ENCODE peak calls at places on chromosomes 4 and X, in seven cellular contexts. One of them, this sample, is unnamed.

GRCh38 chr4:110196206-110196870 is 2.1 kb downstream of the ELOVL6 start:
- DNase-seq in left ventricle myocardium inferior: peak
- DNase-seq in CD8-positive, alpha-beta T cell: peak
- DNase-seq in GM23338: peak
- DNase-seq in CD4-positive, alpha-beta T cell: peak
- DNase-seq in testis: peak
- DNase-seq in ovary: peak
- DNase-seq in this sample: no peak

GRCh38 chr4:70473691-70474090 is 1.7 kb downstream of the MUC7 start:
- DNase-seq in left ventricle myocardium inferior: no peak
- DNase-seq in CD8-positive, alpha-beta T cell: no peak
- DNase-seq in GM23338: no peak
- DNase-seq in CD4-positive, alpha-beta T cell: no peak
- DNase-seq in testis: no peak
- DNase-seq in ovary: no peak
- DNase-seq in this sample: no peak

GRCh38 chr4:80005863-80006262 is 67.2 kb downstream of the ANTXR2 start:
- DNase-seq in left ventricle myocardium inferior: no peak
- DNase-seq in CD8-positive, alpha-beta T cell: no peak
- DNase-seq in GM23338: no peak
- DNase-seq in CD4-positive, alpha-beta T cell: no peak
- DNase-seq in testis: no peak
- DNase-seq in ovary: no peak
- DNase-seq in this sample: no peak

GRCh38 chrX:125778256-125778655 is 387.8 kb downstream of the DCAF12L2 start:
- DNase-seq in left ventricle myocardium inferior: no peak
- DNase-seq in CD8-positive, alpha-beta T cell: no peak
- DNase-seq in GM23338: no peak
- DNase-seq in CD4-positive, alpha-beta T cell: no peak
- DNase-seq in testis: no peak
- DNase-seq in ovary: no peak
- DNase-seq in this sample: no peak

GRCh38 chr4:145703850-145704528 is 24.0 kb downstream of the C4orf51 start:
- DNase-seq in left ventricle myocardium inferior: no peak
- DNase-seq in CD8-positive, alpha-beta T cell: no peak
- DNase-seq in GM23338: peak
- DNase-seq in CD4-positive, alpha-beta T cell: no peak
- DNase-seq in testis: no peak
- DNase-seq in ovary: no peak
- DNase-seq in this sample: no peak

GRCh38 chr4:7161721-7162214 is 30.6 kb upstream of the SORCS2 start:
- DNase-seq in left ventricle myocardium inferior: no peak
- DNase-seq in CD8-positive, alpha-beta T cell: no peak
- DNase-seq in GM23338: no peak
- DNase-seq in CD4-positive, alpha-beta T cell: no peak
- DNase-seq in testis: peak
- DNase-seq in ovary: peak
- DNase-seq in this sample: no peak

GRCh38 chrX:19990225-19990518 is 689 bp downstream of the BCLAF3 start:
- DNase-seq in left ventricle myocardium inferior: no peak
- DNase-seq in CD8-positive, alpha-beta T cell: peak
- DNase-seq in GM23338: no peak
- DNase-seq in CD4-positive, alpha-beta T cell: no peak
- DNase-seq in testis: no peak
- DNase-seq in ovary: no peak
- DNase-seq in this sample: no peak

GRCh38 chr4:92387459-92388069 is 83.8 kb downstream of the GRID2 start:
- DNase-seq in left ventricle myocardium inferior: no peak
- DNase-seq in CD8-positive, alpha-beta T cell: no peak
- DNase-seq in GM23338: peak
- DNase-seq in CD4-positive, alpha-beta T cell: no peak
- DNase-seq in testis: peak
- DNase-seq in ovary: no peak
- DNase-seq in this sample: no peak

GRCh38 chr4:1315838-1316536 is 26.3 kb downstream of the MAEA start:
- DNase-seq in left ventricle myocardium inferior: no peak
- DNase-seq in CD8-positive, alpha-beta T cell: no peak
- DNase-seq in GM23338: no peak
- DNase-seq in CD4-positive, alpha-beta T cell: no peak
- DNase-seq in testis: no peak
- DNase-seq in ovary: no peak
- DNase-seq in this sample: no peak

GRCh38 chrX:45769919-45770582 is 569.4 kb upstream of the DIPK2B start:
- DNase-seq in left ventricle myocardium inferior: peak
- DNase-seq in CD8-positive, alpha-beta T cell: peak
- DNase-seq in GM23338: no peak
- DNase-seq in CD4-positive, alpha-beta T cell: no peak
- DNase-seq in testis: peak
- DNase-seq in ovary: peak
- DNase-seq in this sample: peak

GRCh38 chr4:169147217-169147616 is 123.5 kb downstream of the SH3RF1 start:
- DNase-seq in left ventricle myocardium inferior: no peak
- DNase-seq in CD8-positive, alpha-beta T cell: no peak
- DNase-seq in GM23338: no peak
- DNase-seq in CD4-positive, alpha-beta T cell: no peak
- DNase-seq in testis: no peak
- DNase-seq in ovary: no peak
- DNase-seq in this sample: no peak

GRCh38 chr4:11428161-11428700 is 463 bp downstream of the HS3ST1 start:
- DNase-seq in left ventricle myocardium inferior: no peak
- DNase-seq in CD8-positive, alpha-beta T cell: no peak
- DNase-seq in GM23338: peak
- DNase-seq in CD4-positive, alpha-beta T cell: no peak
- DNase-seq in testis: no peak
- DNase-seq in ovary: peak
- DNase-seq in this sample: no peak

GRCh38 chr4:105998210-105998609 is 102.9 kb downstream of the NPNT start:
- DNase-seq in left ventricle myocardium inferior: no peak
- DNase-seq in CD8-positive, alpha-beta T cell: no peak
- DNase-seq in GM23338: no peak
- DNase-seq in CD4-positive, alpha-beta T cell: no peak
- DNase-seq in testis: no peak
- DNase-seq in ovary: no peak
- DNase-seq in this sample: no peak

GRCh38 chrX:38717871-38718270 is 83.4 kb upstream of the MID1IP1 start:
- DNase-seq in left ventricle myocardium inferior: no peak
- DNase-seq in CD8-positive, alpha-beta T cell: no peak
- DNase-seq in GM23338: peak
- DNase-seq in CD4-positive, alpha-beta T cell: no peak
- DNase-seq in testis: peak
- DNase-seq in ovary: no peak
- DNase-seq in this sample: no peak
- TF ChIP-seq CTCF in left ventricle myocardium inferior: peak
- TF ChIP-seq CTCF in CD8-positive, alpha-beta T cell: no peak
- TF ChIP-seq CTCF in GM23338: peak
- TF ChIP-seq CTCF in CD4-positive, alpha-beta T cell: no peak
- TF ChIP-seq CTCF in testis: peak
- TF ChIP-seq CTCF in ovary: no peak
- TF ChIP-seq CTCF in this sample: no peak

GRCh38 chrX:150564838-150565237 is 3.6 kb upstream of the MTM1 start:
- DNase-seq in left ventricle myocardium inferior: no peak
- DNase-seq in CD8-positive, alpha-beta T cell: no peak
- DNase-seq in GM23338: no peak
- DNase-seq in CD4-positive, alpha-beta T cell: no peak
- DNase-seq in testis: no peak
- DNase-seq in ovary: no peak
- DNase-seq in this sample: no peak

GRCh38 chrX:150567645-150568319 is 639 bp upstream of the MTM1 start:
- DNase-seq in left ventricle myocardium inferior: no peak
- DNase-seq in CD8-positive, alpha-beta T cell: no peak
- DNase-seq in GM23338: no peak
- DNase-seq in CD4-positive, alpha-beta T cell: no peak
- DNase-seq in testis: no peak
- DNase-seq in ovary: no peak
- DNase-seq in this sample: no peak

GRCh38 chrX:150568320-150569154 is at the start of gene MTM1:
- DNase-seq in left ventricle myocardium inferior: peak
- DNase-seq in CD8-positive, alpha-beta T cell: peak
- DNase-seq in GM23338: peak
- DNase-seq in CD4-positive, alpha-beta T cell: peak
- DNase-seq in testis: peak
- DNase-seq in ovary: peak
- DNase-seq in this sample: peak

GRCh38 chrX:150565551-150565950 is 2.9 kb upstream of the MTM1 start:
- DNase-seq in left ventricle myocardium inferior: no peak
- DNase-seq in CD8-positive, alpha-beta T cell: no peak
- DNase-seq in GM23338: peak
- DNase-seq in CD4-positive, alpha-beta T cell: no peak
- DNase-seq in testis: no peak
- DNase-seq in ovary: no peak
- DNase-seq in this sample: no peak

GRCh38 chrX:150566734-150567182 is 1.7 kb upstream of the MTM1 start:
- DNase-seq in left ventricle myocardium inferior: no peak
- DNase-seq in CD8-positive, alpha-beta T cell: no peak
- DNase-seq in GM23338: peak
- DNase-seq in CD4-positive, alpha-beta T cell: no peak
- DNase-seq in testis: no peak
- DNase-seq in ovary: no peak
- DNase-seq in this sample: no peak
- H3K27ac ChIP-seq in left ventricle myocardium inferior: no peak
- H3K27ac ChIP-seq in CD8-positive, alpha-beta T cell: no peak
- H3K27ac ChIP-seq in GM23338: peak
- H3K27ac ChIP-seq in CD4-positive, alpha-beta T cell: no peak
- H3K27ac ChIP-seq in testis: no peak
- H3K27ac ChIP-seq in ovary: no peak
- H3K27ac ChIP-seq in this sample: no peak

DNA sequence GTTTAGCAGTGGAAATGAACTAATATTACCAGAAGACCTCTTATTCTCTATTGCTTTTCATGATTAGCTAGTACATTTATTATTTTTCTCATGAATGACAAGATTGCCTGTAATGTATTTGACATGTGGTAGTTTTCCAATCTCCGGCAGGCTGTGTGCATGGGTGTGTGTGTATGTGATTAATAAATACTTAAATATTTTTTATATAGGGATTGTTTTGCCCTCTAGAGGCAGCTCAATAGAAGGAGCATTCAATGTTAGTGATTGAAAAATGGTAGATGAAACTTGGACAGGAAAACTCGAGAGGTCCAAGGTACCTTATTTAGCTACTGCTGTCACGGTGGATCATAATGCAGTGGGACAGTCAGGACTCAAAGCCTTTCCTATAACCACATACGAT is 457.6 kb downstream of the IL1RAPL1 start:
- DNase-seq in left ventricle myocardium inferior: no peak
- DNase-seq in CD8-positive, alpha-beta T cell: no peak
- DNase-seq in GM23338: no peak
- DNase-seq in CD4-positive, alpha-beta T cell: no peak
- DNase-seq in testis: no peak
- DNase-seq in ovary: no peak
- DNase-seq in this sample: no peak
- TF ChIP-seq CTCF in left ventricle myocardium inferior: peak
- TF ChIP-seq CTCF in CD8-positive, alpha-beta T cell: no peak
- TF ChIP-seq CTCF in GM23338: no peak
- TF ChIP-seq CTCF in CD4-positive, alpha-beta T cell: no peak
- TF ChIP-seq CTCF in testis: no peak
- TF ChIP-seq CTCF in ovary: no peak
- TF ChIP-seq CTCF in this sample: no peak

GRCh38 chr4:114780205-114780604 is 181.6 kb downstream of the UGT8 start:
- DNase-seq in left ventricle myocardium inferior: no peak
- DNase-seq in CD8-positive, alpha-beta T cell: no peak
- DNase-seq in GM23338: peak
- DNase-seq in CD4-positive, alpha-beta T cell: no peak
- DNase-seq in testis: peak
- DNase-seq in ovary: no peak
- DNase-seq in this sample: no peak

GRCh38 chr4:114785570-114785969 is 187.0 kb downstream of the UGT8 start:
- DNase-seq in left ventricle myocardium inferior: no peak
- DNase-seq in CD8-positive, alpha-beta T cell: no peak
- DNase-seq in GM23338: no peak
- DNase-seq in CD4-positive, alpha-beta T cell: no peak
- DNase-seq in testis: no peak
- DNase-seq in ovary: no peak
- DNase-seq in this sample: no peak

DNA sequence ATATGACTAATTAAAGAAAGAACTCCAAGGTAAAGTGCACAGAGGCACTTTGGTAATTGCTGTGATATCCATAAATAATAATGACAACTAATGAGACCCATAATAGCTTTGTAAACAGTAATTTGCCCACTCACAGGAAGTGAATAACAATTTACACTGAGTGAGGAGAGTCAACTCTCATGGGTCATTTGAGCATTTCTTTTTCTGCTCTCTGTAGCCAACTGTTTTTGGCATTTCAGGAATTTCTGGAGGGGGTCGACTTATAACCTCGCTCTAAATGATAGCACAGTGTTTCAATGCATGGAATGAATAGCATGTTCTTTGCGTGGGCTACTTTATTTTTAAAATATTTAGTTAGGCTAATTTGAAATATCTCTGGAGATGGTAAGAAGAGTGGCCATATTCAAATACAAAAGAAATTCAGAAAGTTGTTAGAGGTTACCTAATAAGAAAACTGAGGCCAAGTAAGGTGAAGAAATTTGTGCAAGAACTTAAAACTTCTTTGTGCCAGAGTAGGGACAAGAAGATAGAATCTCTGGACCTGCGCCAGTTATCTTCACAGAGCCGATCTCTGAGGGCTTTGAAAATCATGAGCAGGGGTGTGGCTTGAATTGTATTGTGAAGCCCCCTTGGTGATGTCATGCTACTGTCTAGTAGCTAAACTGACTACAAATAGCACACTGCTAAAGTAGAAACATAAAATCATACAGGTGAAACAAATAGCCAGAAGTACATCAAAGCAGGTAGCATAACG is 184.4 kb downstream of the UGT8 start:
- DNase-seq in left ventricle myocardium inferior: no peak
- DNase-seq in CD8-positive, alpha-beta T cell: no peak
- DNase-seq in GM23338: peak
- DNase-seq in CD4-positive, alpha-beta T cell: no peak
- DNase-seq in testis: no peak
- DNase-seq in ovary: no peak
- DNase-seq in this sample: no peak
- H3K27ac ChIP-seq in left ventricle myocardium inferior: no peak
- H3K27ac ChIP-seq in CD8-positive, alpha-beta T cell: no peak
- H3K27ac ChIP-seq in GM23338: peak
- H3K27ac ChIP-seq in CD4-positive, alpha-beta T cell: no peak
- H3K27ac ChIP-seq in testis: no peak
- H3K27ac ChIP-seq in ovary: no peak
- H3K27ac ChIP-seq in this sample: no peak

DNA sequence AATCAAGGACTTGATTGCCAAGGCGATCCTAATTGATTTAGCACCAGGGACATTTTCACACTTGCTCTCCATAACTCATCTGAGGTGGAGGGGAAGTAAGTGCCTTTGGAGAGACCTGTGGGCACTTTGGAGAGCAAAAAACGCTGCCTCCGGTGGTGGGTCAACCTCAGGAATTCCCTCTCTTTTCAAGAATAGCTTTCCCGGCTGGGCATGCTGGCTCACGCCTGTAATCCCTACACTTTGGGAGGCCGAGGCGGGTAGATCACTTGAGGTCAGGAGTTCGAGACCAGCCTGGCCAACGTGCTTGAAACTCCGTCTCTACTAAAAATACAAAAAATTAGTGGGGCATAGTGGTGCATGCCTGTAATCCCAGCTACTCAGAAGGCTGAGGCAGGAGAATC is 49.2 kb downstream of the PRPS1 start:
- DNase-seq in left ventricle myocardium inferior: no peak
- DNase-seq in CD8-positive, alpha-beta T cell: no peak
- DNase-seq in GM23338: peak
- DNase-seq in CD4-positive, alpha-beta T cell: no peak
- DNase-seq in testis: no peak
- DNase-seq in ovary: no peak
- DNase-seq in this sample: no peak
- TF ChIP-seq CTCF in left ventricle myocardium inferior: no peak
- TF ChIP-seq CTCF in CD8-positive, alpha-beta T cell: no peak
- TF ChIP-seq CTCF in GM23338: peak
- TF ChIP-seq CTCF in CD4-positive, alpha-beta T cell: no peak
- TF ChIP-seq CTCF in testis: no peak
- TF ChIP-seq CTCF in ovary: no peak
- TF ChIP-seq CTCF in this sample: no peak

GRCh38 chr4:67861513-67861912 is 22.3 kb downstream of the TMPRSS11D start:
- DNase-seq in left ventricle myocardium inferior: no peak
- DNase-seq in CD8-positive, alpha-beta T cell: no peak
- DNase-seq in GM23338: no peak
- DNase-seq in CD4-positive, alpha-beta T cell: no peak
- DNase-seq in testis: no peak
- DNase-seq in ovary: no peak
- DNase-seq in this sample: no peak
- H3K27ac ChIP-seq in left ventricle myocardium inferior: no peak
- H3K27ac ChIP-seq in CD8-positive, alpha-beta T cell: no peak
- H3K27ac ChIP-seq in GM23338: no peak
- H3K27ac ChIP-seq in CD4-positive, alpha-beta T cell: no peak
- H3K27ac ChIP-seq in testis: no peak
- H3K27ac ChIP-seq in ovary: no peak
- H3K27ac ChIP-seq in this sample: no peak

This sample was measured in right atrium auricular region.